ENCODE peak calls at places on chromosomes 7 and 10, in four cellular contexts. L is posterior vena cava; N is pancreas; M is activated CD8-positive, alpha-beta memory T cell treated with anti-CD3 and anti-CD28 coated beads, Interleukin-2, amount 50 U/mL, for 48 hours. U is an unnamed sample.

GRCh38 chr7:79692015-79692414 is 238.5 kb upstream of the MAGI2 start:
- DNase-seq in L (no peak), N (no peak), M (no peak), U (no peak)

GRCh38 chr10:12466701-12467100 is 117.4 kb downstream of the CAMK1D start:
- DNase-seq in L (no peak), N (no peak), M (no peak), U (no peak)

GRCh38 chr10:77144664-77145063 is 492.9 kb downstream of the KCNMA1 start:
- DNase-seq in L (no peak), N (no peak), M (no peak), U (no peak)

GRCh38 chr10:86648706-86649426 is 5.5 kb upstream of the OPN4 start:
- DNase-seq in L (peak), N (peak), M (peak), U (peak)

GRCh38 chr7:191105-192034 is 1.0 kb upstream of the FAM20C start:
- DNase-seq in L (no peak), N (no peak), M (no peak), U (no peak)

GRCh38 chr7:46387646-46388045 is 466.6 kb upstream of the IGFBP3 start:
- DNase-seq in L (no peak), N (no peak), M (no peak), U (no peak)

GRCh38 chr7:151727579-151728285 is 149.2 kb downstream of the PRKAG2 start:
- DNase-seq in L (peak), N (no peak), M (peak), U (peak)

GRCh38 chr7:43764039-43764789 is 5.7 kb downstream of the BLVRA start:
- DNase-seq in L (peak), N (no peak), M (peak), U (peak)

GRCh38 chr10:22560391-22561239 is 153.8 kb downstream of the PIP4K2A start:
- DNase-seq in L (no peak), N (no peak), M (no peak), U (peak)

GRCh38 chr7:69963388-69963787 is 365.1 kb downstream of the AUTS2 start:
- DNase-seq in L (no peak), N (no peak), M (no peak), U (no peak)

GRCh38 chr10:45627412-45628048 is 45.0 kb downstream of the ZFAND4 start:
- DNase-seq in L (no peak), N (peak), M (no peak), U (no peak)

GRCh38 chr10:14468726-14469125 is 138.0 kb upstream of the FRMD4A start:
- DNase-seq in L (no peak), N (no peak), M (no peak), U (no peak)

GRCh38 chr10:78752251-78752650 is 316.5 kb upstream of the ZMIZ1 start:
- DNase-seq in L (peak), N (no peak), M (no peak), U (no peak)

GRCh38 chr7:84236398-84236797 is 41.8 kb upstream of the SEMA3A start:
- DNase-seq in L (no peak), N (no peak), M (no peak), U (no peak)

GRCh38 chr10:100447648-100448047 is 15.2 kb upstream of the WNT8B start:
- DNase-seq in L (no peak), N (no peak), M (no peak), U (no peak)

GRCh38 chr10:97321032-97321806 is 2.1 kb downstream of the FRAT1 start:
- DNase-seq in L (peak), N (no peak), M (peak), U (no peak)

GRCh38 chr7:158810846-158811245 is 18.5 kb downstream of the ESYT2 start:
- DNase-seq in L (no peak), N (no peak), M (no peak), U (no peak)

GRCh38 chr10:82922755-82923154 is 1047.8 kb downstream of the NRG3 start:
- DNase-seq in L (no peak), N (no peak), M (no peak), U (no peak)

GRCh38 chr7:89607797-89608196 is 546.5 kb upstream of the STEAP1 start:
- DNase-seq in L (no peak), N (no peak), M (no peak), U (no peak)

GRCh38 chr7:157396316-157397035 is 59.7 kb downstream of the DNAJB6 start:
- DNase-seq in L (no peak), N (no peak), M (no peak), U (no peak)

GRCh38 chr10:77800320-77800719 is 126.2 kb downstream of the DLG5 start:
- DNase-seq in L (peak), N (no peak), M (no peak), U (no peak)

GRCh38 chr10:104262055-104262454 is 6.9 kb upstream of the GSTO2 start:
- DNase-seq in L (no peak), N (no peak), M (no peak), U (no peak)

GRCh38 chr7:54788664-54789063 is 29.7 kb upstream of the SEC61G start:
- DNase-seq in L (no peak), N (peak), M (peak), U (peak)

GRCh38 chr7:87179180-87179579 is 26.9 kb downstream of the DMTF1 start:
- DNase-seq in L (no peak), N (no peak), M (no peak), U (no peak)

GRCh38 chr7:23467731-23468720 is 2.3 kb downstream of the IGF2BP3 start:
- DNase-seq in L (no peak), N (no peak), M (peak), U (no peak)

GRCh38 chr10:108014902-108015177 is 850.3 kb upstream of the SORCS1 start:
- DNase-seq in L (no peak), N (no peak), M (no peak), U (no peak)

GRCh38 chr7:78226059-78226658 is 427.6 kb downstream of the PHTF2 start:
- DNase-seq in L (peak), N (peak), M (peak), U (no peak)

GRCh38 chr7:31782411-31782991 is 95.5 kb downstream of the PPP1R17 start:
- DNase-seq in L (no peak), N (peak), M (no peak), U (no peak)

GRCh38 chr7:70355591-70356323 is 757.5 kb downstream of the AUTS2 start:
- DNase-seq in L (no peak), N (no peak), M (no peak), U (no peak)

GRCh38 chr7:123133924-123134323 is 65.8 kb downstream of the SLC13A1 start:
- DNase-seq in L (no peak), N (no peak), M (no peak), U (no peak)

GRCh38 chr7:6171532-6172330 is 100.7 kb downstream of the CYTH3 start:
- DNase-seq in L (no peak), N (no peak), M (no peak), U (no peak)

GRCh38 chr7:24035653-24036414 is 248.2 kb upstream of the NPY start:
- DNase-seq in L (no peak), N (no peak), M (no peak), U (no peak)

GRCh38 chr7:127588019-127588696 is at the start of gene ARF5:
- DNase-seq in L (peak), N (peak), M (peak), U (peak)

GRCh38 chr10:23695825-23696420 is 257.0 kb downstream of the OTUD1 start:
- DNase-seq in L (no peak), N (no peak), M (no peak), U (no peak)